ENCODE peak calls at places on chromosome 11, in five cellular contexts. Y is esophagus squamous epithelium, G is uterus, F is SJCRH30, S is body of pancreas. Z is an unnamed sample.

GRCh38 chr11:123103326-123103980 is 41.5 kb upstream of the HSPA8 start:
- DNase-seq in Y (no peak), G (peak; percentile 66), F (peak; percentile 60), S (peak; percentile 46), Z (peak; percentile 63)

GRCh38 chr11:78033040-78033439 is 10.0 kb upstream of the KCTD14 start:
- DNase-seq in Y (no peak), G (no peak), F (no peak), S (no peak), Z (no peak)

GRCh38 chr11:80103149-80103859 is 662.5 kb upstream of the TENM4 start:
- DNase-seq in Y (no peak), G (no peak), F (no peak), S (no peak), Z (no peak)

GRCh38 chr11:65911682-65912568 is 6.9 kb downstream of the C11orf68 start:
- DNase-seq in Y (no peak), G (peak; percentile 79), F (peak; percentile 83), S (peak; percentile 20), Z (peak; percentile 78)

GRCh38 chr11:2975594-2975993 is 16.5 kb downstream of the NAP1L4 start:
- DNase-seq in Y (no peak), G (no peak), F (no peak), S (peak; percentile 36), Z (no peak)

GRCh38 chr11:78801161-78801884 is 226.7 kb upstream of the NARS2 start:
- DNase-seq in Y (no peak), G (peak; percentile 52), F (no peak), S (peak; percentile 65), Z (peak; percentile 46)

GRCh38 chr11:96013459-96014213 is 89.7 kb upstream of the MTMR2 start:
- DNase-seq in Y (no peak), G (no peak), F (no peak), S (no peak), Z (no peak)

GRCh38 chr11:12669930-12670329 is 4.3 kb upstream of the TEAD1 start:
- DNase-seq in Y (no peak), G (no peak), F (no peak), S (no peak), Z (no peak)

GRCh38 chr11:35043933-35044332 is 95.0 kb upstream of the CD44 start:
- DNase-seq in Y (no peak), G (no peak), F (no peak), S (no peak), Z (no peak)

GRCh38 chr11:130513132-130513531 is 64.7 kb downstream of the ADAMTS15 start:
- DNase-seq in Y (no peak), G (peak; percentile 42), F (no peak), S (no peak), Z (peak; percentile 66)

GRCh38 chr11:75706260-75706729 is 11.3 kb upstream of the MOGAT2 start:
- DNase-seq in Y (no peak), G (peak; percentile 69), F (peak; percentile 74), S (peak; percentile 62), Z (peak; percentile 81)

GRCh38 chr11:111566324-111566723 is 25.8 kb downstream of the LAYN start:
- DNase-seq in Y (no peak), G (no peak), F (no peak), S (peak; percentile 20), Z (no peak)

GRCh38 chr11:69437001-69437875 is 44.2 kb upstream of the LINC01488 start:
- DNase-seq in Y (no peak), G (no peak), F (peak; percentile 96), S (no peak), Z (no peak)

GRCh38 chr11:121895919-121896318 is 220.1 kb downstream of the BLID start:
- DNase-seq in Y (no peak), G (no peak), F (no peak), S (no peak), Z (no peak)

GRCh38 chr11:112082729-112083128 is 3.8 kb downstream of the TIMM8B start:
- DNase-seq in Y (no peak), G (no peak), F (no peak), S (no peak), Z (no peak)

GRCh38 chr11:2763939-2764338 is 64.1 kb upstream of the KCNQ1OT1 start:
- DNase-seq in Y (no peak), G (no peak), F (no peak), S (no peak), Z (no peak)

GRCh38 chr11:1876361-1877063 is 15.2 kb downstream of the PRR33 start:
- DNase-seq in Y (no peak), G (peak; percentile 80), F (peak; percentile 86), S (peak; percentile 59), Z (peak; percentile 85)

GRCh38 chr11:29063630-29064361 is 953.0 kb downstream of the KCNA4 start:
- DNase-seq in Y (no peak), G (no peak), F (no peak), S (no peak), Z (no peak)

GRCh38 chr11:3147257-3147619 is 17.9 kb downstream of the OSBPL5 start:
- DNase-seq in Y (no peak), G (no peak), F (no peak), S (no peak), Z (peak; percentile 82)

GRCh38 chr11:128737704-128738103 is 43.8 kb downstream of the FLI1 start:
- DNase-seq in Y (no peak), G (no peak), F (no peak), S (no peak), Z (no peak)

GRCh38 chr11:67997460-67997921 is 6.4 kb downstream of the UNC93B1 start:
- DNase-seq in Y (no peak), G (no peak), F (no peak), S (no peak), Z (peak; percentile 48)

GRCh38 chr11:30351061-30351460 is 28.2 kb downstream of the ARL14EP start:
- DNase-seq in Y (no peak), G (no peak), F (no peak), S (no peak), Z (no peak)

GRCh38 chr11:60897496-60897895 is 8.9 kb downstream of the PRPF19 start:
- DNase-seq in Y (no peak), G (peak; percentile 1), F (no peak), S (no peak), Z (no peak)

GRCh38 chr11:65903068-65903481 is 2.9 kb upstream of the FOSL1 start:
- DNase-seq in Y (no peak), G (no peak), F (peak; percentile 79), S (no peak), Z (no peak)

GRCh38 chr11:128544625-128545024 is 42.7 kb downstream of the ETS1 start:
- DNase-seq in Y (no peak), G (no peak), F (peak; percentile 39), S (no peak), Z (no peak)

GRCh38 chr11:71342951-71343827 is 90.8 kb upstream of the SHANK2 start:
- DNase-seq in Y (no peak), G (no peak), F (peak; percentile 32), S (peak; percentile 74), Z (no peak)

GRCh38 chr11:86482684-86483083 is 108.0 kb downstream of the CCDC81 start:
- DNase-seq in Y (no peak), G (no peak), F (no peak), S (no peak), Z (no peak)

GRCh38 chr11:78420255-78420764 is 2.7 kb upstream of the GAB2 start:
- DNase-seq in Y (no peak), G (peak; percentile 83), F (peak; percentile 67), S (peak; percentile 75), Z (peak; percentile 94)

GRCh38 chr11:59283825-59284772 is 71.4 kb upstream of the MPEG1 start:
- DNase-seq in Y (no peak), G (peak; percentile 38), F (peak; percentile 30), S (peak; percentile 58), Z (no peak)

GRCh38 chr11:130499828-130500227 is 51.4 kb downstream of the ADAMTS15 start:
- DNase-seq in Y (no peak), G (no peak), F (no peak), S (no peak), Z (no peak)

GRCh38 chr11:30406978-30407762 is 84.3 kb downstream of the ARL14EP start:
- DNase-seq in Y (no peak), G (no peak), F (peak; percentile 68), S (no peak), Z (peak; percentile 49)

GRCh38 chr11:68181719-68182451 is 31.2 kb downstream of the KMT5B start:
- DNase-seq in Y (no peak), G (no peak), F (no peak), S (no peak), Z (no peak)

GRCh38 chr11:130732476-130732875 is 183.8 kb downstream of the SNX19 start:
- DNase-seq in Y (no peak), G (no peak), F (no peak), S (no peak), Z (no peak)

GRCh38 chr11:110131386-110132123 is 38.4 kb downstream of the ZC3H12C start:
- DNase-seq in Y (no peak), G (no peak), F (peak; percentile 49), S (no peak), Z (no peak)

GRCh38 chr11:66626926-66627325 is 10.5 kb downstream of the RBM14 start:
- DNase-seq in Y (no peak), G (no peak), F (no peak), S (no peak), Z (no peak)

GRCh38 chr11:134047586-134047999 is 21.3 kb upstream of the JAM3 start:
- DNase-seq in Y (no peak), G (peak; percentile 95), F (peak; percentile 29), S (peak; percentile 39), Z (peak; percentile 94)
- H3K4me3 ChIP-seq in Y (no peak overlapping the region), G (no peak overlapping the region), F (peak overlapping the region; percentile 4), S (no peak overlapping the region), Z (no peak overlapping the region)

GRCh38 chr11:119352857-119353260 is 6.4 kb upstream of the MFRP start:
- DNase-seq in Y (no peak), G (peak; percentile 34), F (peak; percentile 42), S (peak; percentile 81), Z (peak; percentile 78)
- H3K27ac ChIP-seq in Y (peak overlapping the region; percentile 12), G (no peak overlapping the region), F (no peak overlapping the region), S (peak overlapping the region; percentile 62), Z (peak overlapping the region; percentile 72)

GRCh38 chr11:10480026-10480425 is 25.0 kb downstream of the AMPD3 start:
- DNase-seq in Y (no peak), G (no peak), F (no peak), S (no peak), Z (no peak)
- H3K4me3 ChIP-seq in Y (no peak overlapping the region), G (no peak overlapping the region), F (no peak overlapping the region), S (no peak overlapping the region), Z (no peak overlapping the region)

GRCh38 chr11:126039485-126040271 is 23.0 kb downstream of the CDON start:
- DNase-seq in Y (no peak), G (no peak), F (no peak), S (no peak), Z (no peak)
- H3K27ac ChIP-seq in Y (no peak overlapping the region), G (no peak overlapping the region), F (no peak overlapping the region), S (no peak overlapping the region), Z (no peak overlapping the region)

GRCh38 chr11:16612801-16613400 is 125.5 kb upstream of the C11orf58 start:
- DNase-seq in Y (no peak), G (no peak), F (peak; percentile 13), S (peak; percentile 11), Z (no peak)
- H3K4me3 ChIP-seq in Y (peak overlapping the region; percentile 48), G (peak overlapping the region; percentile 29), F (peak overlapping the region; percentile 45), S (no peak overlapping the region), Z (peak overlapping the region; percentile 44)

DNA sequence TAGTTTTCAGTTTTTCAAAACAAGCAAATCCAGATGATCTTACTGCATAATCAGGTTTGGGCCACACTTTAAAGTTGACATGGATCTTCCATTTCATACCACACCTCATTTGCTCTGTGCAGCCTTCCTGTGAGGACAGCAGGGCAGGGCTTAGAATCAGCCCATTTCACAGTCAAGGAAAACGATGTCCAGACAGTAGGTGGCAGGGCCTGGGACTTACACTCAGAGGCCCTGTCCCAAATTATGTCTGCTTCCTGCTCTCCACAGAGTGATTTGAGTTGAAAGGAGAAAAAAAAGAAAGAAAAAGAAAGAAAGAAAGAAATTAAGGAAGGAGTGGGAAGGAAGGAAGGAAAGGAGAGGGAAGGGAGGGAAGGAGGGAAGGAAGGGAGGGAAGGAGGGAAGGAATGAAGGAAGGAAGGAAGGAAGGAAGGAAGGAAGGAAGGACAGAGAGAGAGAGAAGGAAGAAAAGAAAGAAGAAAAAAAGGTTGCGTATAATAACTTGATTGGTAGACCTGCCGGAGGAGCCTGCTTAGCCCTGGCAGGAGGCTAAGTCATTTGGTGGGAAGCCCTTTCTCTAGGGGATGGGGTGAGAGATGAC is 23.6 kb downstream of the TSKU start:
- DNase-seq in Y (no peak), G (no peak), F (no peak), S (no peak), Z (no peak)
- H3K27ac ChIP-seq in Y (no peak overlapping the region), G (no peak overlapping the region), F (no peak overlapping the region), S (no peak overlapping the region), Z (no peak overlapping the region)